ENCODE peak calls at places on chromosomes 11 and 22, in four cellular contexts. One of them, this sample, is unnamed. For H3K79me2, the result is how much of the 10 kb centered on the place peaks cover.

GRCh38 chr11:44946268-44946667 is 4.4 kb downstream of the TP53I11 start:
- DNase-seq in GM23338: no peak
- DNase-seq in K562: no peak
- DNase-seq in SK-N-SH: no peak
- DNase-seq in this sample: no peak

GRCh38 chr11:129728571-129728970 is 87.1 kb upstream of the TMEM45B start:
- DNase-seq in GM23338: no peak
- DNase-seq in K562: no peak
- DNase-seq in SK-N-SH: no peak
- DNase-seq in this sample: no peak

GRCh38 chr22:37018815-37019308 is 385 bp downstream of the TST start:
- DNase-seq in GM23338: peak
- DNase-seq in K562: peak
- DNase-seq in SK-N-SH: peak
- DNase-seq in this sample: no peak

GRCh38 chr11:128251140-128251539 is 336.2 kb downstream of the ETS1 start:
- DNase-seq in GM23338: no peak
- DNase-seq in K562: no peak
- DNase-seq in SK-N-SH: no peak
- DNase-seq in this sample: no peak

GRCh38 chr11:58829736-58830135 is 14.8 kb downstream of the GLYATL2 start:
- DNase-seq in GM23338: no peak
- DNase-seq in K562: no peak
- DNase-seq in SK-N-SH: no peak
- DNase-seq in this sample: no peak

GRCh38 chr11:108780119-108780518 is 115.2 kb downstream of the DDX10 start:
- DNase-seq in GM23338: no peak
- DNase-seq in K562: no peak
- DNase-seq in SK-N-SH: no peak
- DNase-seq in this sample: no peak

GRCh38 chr22:30763815-30764686 is 69.4 kb downstream of the OSBP2 start:
- DNase-seq in GM23338: peak
- DNase-seq in K562: peak
- DNase-seq in SK-N-SH: peak
- DNase-seq in this sample: peak

GRCh38 chr11:34427171-34427805 is 11.4 kb upstream of the CAT start:
- DNase-seq in GM23338: no peak
- DNase-seq in K562: peak
- DNase-seq in SK-N-SH: peak
- DNase-seq in this sample: no peak

GRCh38 chr22:22037740-22038139 is 55.2 kb upstream of the TOP3B start:
- DNase-seq in GM23338: no peak
- DNase-seq in K562: peak
- DNase-seq in SK-N-SH: no peak
- DNase-seq in this sample: no peak

GRCh38 chr22:26656896-26657851 is at the start of gene MIAT:
- DNase-seq in GM23338: peak
- DNase-seq in K562: peak
- DNase-seq in SK-N-SH: peak
- DNase-seq in this sample: no peak

GRCh38 chr22:48705159-48705916 is 1122.3 kb downstream of the BRD1 start:
- DNase-seq in GM23338: no peak
- DNase-seq in K562: no peak
- DNase-seq in SK-N-SH: no peak
- DNase-seq in this sample: no peak

GRCh38 chr11:102666331-102666957 is 39.1 kb downstream of the MMP27 start:
- DNase-seq in GM23338: peak
- DNase-seq in K562: peak
- DNase-seq in SK-N-SH: peak
- DNase-seq in this sample: peak

GRCh38 chr11:92131289-92131890 is 93.2 kb upstream of the FAT3 start:
- DNase-seq in GM23338: no peak
- DNase-seq in K562: no peak
- DNase-seq in SK-N-SH: no peak
- DNase-seq in this sample: no peak

GRCh38 chr11:108343714-108344113 is 120.8 kb downstream of the ATM start:
- DNase-seq in GM23338: no peak
- DNase-seq in K562: no peak
- DNase-seq in SK-N-SH: no peak
- DNase-seq in this sample: no peak

GRCh38 chr22:19636696-19637355 is 77.5 kb upstream of the SEPTIN5 start:
- DNase-seq in GM23338: no peak
- DNase-seq in K562: no peak
- DNase-seq in SK-N-SH: peak
- DNase-seq in this sample: no peak

GRCh38 chr11:64566915-64567882 is 23.8 kb upstream of the SLC22A12 start:
- DNase-seq in GM23338: no peak
- DNase-seq in K562: no peak
- DNase-seq in SK-N-SH: peak
- DNase-seq in this sample: no peak

GRCh38 chr11:31910950-31911576 is 99.9 kb upstream of the PAX6 start:
- DNase-seq in GM23338: no peak
- DNase-seq in K562: no peak
- DNase-seq in SK-N-SH: no peak
- DNase-seq in this sample: no peak

GRCh38 chr11:48041877-48042698 is 61.7 kb downstream of the PTPRJ start:
- DNase-seq in GM23338: no peak
- DNase-seq in K562: no peak
- DNase-seq in SK-N-SH: no peak
- DNase-seq in this sample: no peak

GRCh38 chr11:30282289-30282631 is 40.6 kb upstream of the ARL14EP start:
- DNase-seq in GM23338: peak
- DNase-seq in K562: no peak
- DNase-seq in SK-N-SH: no peak
- DNase-seq in this sample: no peak

GRCh38 chr11:76577199-76577920 is 93.2 kb downstream of the LRRC32 start:
- DNase-seq in GM23338: no peak
- DNase-seq in K562: no peak
- DNase-seq in SK-N-SH: peak
- DNase-seq in this sample: no peak

GRCh38 chr22:48320048-48320655 is 1507.5 kb downstream of the BRD1 start:
- DNase-seq in GM23338: no peak
- DNase-seq in K562: no peak
- DNase-seq in SK-N-SH: no peak
- DNase-seq in this sample: no peak

GRCh38 chr22:37075822-37076433 is 24.4 kb downstream of the KCTD17 start:
- DNase-seq in GM23338: no peak
- DNase-seq in K562: no peak
- DNase-seq in SK-N-SH: no peak
- DNase-seq in this sample: no peak

GRCh38 chr22:48624401-48624800 is 1203.3 kb downstream of the BRD1 start:
- DNase-seq in GM23338: no peak
- DNase-seq in K562: no peak
- DNase-seq in SK-N-SH: no peak
- DNase-seq in this sample: no peak

GRCh38 chr11:14373941-14374646 is 15.1 kb upstream of the RRAS2 start:
- DNase-seq in GM23338: no peak
- DNase-seq in K562: no peak
- DNase-seq in SK-N-SH: no peak
- DNase-seq in this sample: no peak

GRCh38 chr11:8871283-8871775 is 39.7 kb upstream of the AKIP1 start:
- DNase-seq in GM23338: peak
- DNase-seq in K562: no peak
- DNase-seq in SK-N-SH: peak
- DNase-seq in this sample: peak

GRCh38 chr11:94400839-94401772 is at the start of gene GPR83:
- DNase-seq in GM23338: peak
- DNase-seq in K562: no peak
- DNase-seq in SK-N-SH: peak
- DNase-seq in this sample: no peak

GRCh38 chr11:34439521-34440258 is 956 bp downstream of the CAT start:
- DNase-seq in GM23338: no peak
- DNase-seq in K562: peak
- DNase-seq in SK-N-SH: peak
- DNase-seq in this sample: no peak

GRCh38 chr22:27462190-27462589 is 339.4 kb downstream of the MN1 start:
- DNase-seq in GM23338: no peak
- DNase-seq in K562: no peak
- DNase-seq in SK-N-SH: peak
- DNase-seq in this sample: no peak

GRCh38 chr22:37448521-37449150 is 21.4 kb upstream of the ELFN2 start:
- DNase-seq in GM23338: no peak
- DNase-seq in K562: no peak
- DNase-seq in SK-N-SH: no peak
- DNase-seq in this sample: no peak

GRCh38 chr22:49095366-49095765 is 732.3 kb downstream of the BRD1 start:
- DNase-seq in GM23338: no peak
- DNase-seq in K562: no peak
- DNase-seq in SK-N-SH: no peak
- DNase-seq in this sample: no peak

GRCh38 chr22:37498289-37498909 is 12.2 kb upstream of the MFNG start:
- DNase-seq in GM23338: peak
- DNase-seq in K562: peak
- DNase-seq in SK-N-SH: peak
- DNase-seq in this sample: no peak

GRCh38 chr11:123217897-123218296 is 22.8 kb upstream of the CLMP start:
- DNase-seq in GM23338: peak
- DNase-seq in K562: no peak
- DNase-seq in SK-N-SH: no peak
- DNase-seq in this sample: no peak

GRCh38 chr11:114056409-114056808 is 3.1 kb upstream of the ZBTB16 start:
- DNase-seq in GM23338: no peak
- DNase-seq in K562: no peak
- DNase-seq in SK-N-SH: no peak
- DNase-seq in this sample: no peak

GRCh38 chr11:125925247-125925740 is 20.6 kb upstream of the VSIG10L2 start:
- DNase-seq in GM23338: no peak
- DNase-seq in K562: no peak
- DNase-seq in SK-N-SH: no peak
- DNase-seq in this sample: no peak

GRCh38 chr22:16783930-16784354 is 41.3 kb downstream of the XKR3 start:
- DNase-seq in GM23338: peak
- DNase-seq in K562: peak
- DNase-seq in SK-N-SH: peak
- DNase-seq in this sample: peak
- TF ChIP-seq CTCF in GM23338: peak
- TF ChIP-seq CTCF in K562: peak
- TF ChIP-seq CTCF in SK-N-SH: peak
- TF ChIP-seq CTCF in this sample: peak

GRCh38 chr22:23236026-23236425 is 55.7 kb downstream of the BCR start:
- DNase-seq in GM23338: no peak
- DNase-seq in K562: no peak
- DNase-seq in SK-N-SH: no peak
- DNase-seq in this sample: no peak

GRCh38 chr22:23235425-23235824 is 55.1 kb downstream of the BCR start:
- DNase-seq in GM23338: no peak
- DNase-seq in K562: no peak
- DNase-seq in SK-N-SH: no peak
- DNase-seq in this sample: no peak

GRCh38 chr22:23237841-23238240 is 57.5 kb downstream of the BCR start:
- DNase-seq in GM23338: no peak
- DNase-seq in K562: no peak
- DNase-seq in SK-N-SH: no peak
- DNase-seq in this sample: no peak

GRCh38 chr22:23237201-23237798 is 57.0 kb downstream of the BCR start:
- DNase-seq in GM23338: peak
- DNase-seq in K562: peak
- DNase-seq in SK-N-SH: no peak
- DNase-seq in this sample: no peak

GRCh38 chr22:23236440-23237139 is 56.3 kb downstream of the BCR start:
- DNase-seq in GM23338: no peak
- DNase-seq in K562: no peak
- DNase-seq in SK-N-SH: no peak
- DNase-seq in this sample: no peak
- H3K79me2 ChIP-seq in GM23338: half or more
- H3K79me2 ChIP-seq in K562: half or more
- H3K79me2 ChIP-seq in SK-N-SH: half or more
- H3K79me2 ChIP-seq in this sample: half or more

DNA sequence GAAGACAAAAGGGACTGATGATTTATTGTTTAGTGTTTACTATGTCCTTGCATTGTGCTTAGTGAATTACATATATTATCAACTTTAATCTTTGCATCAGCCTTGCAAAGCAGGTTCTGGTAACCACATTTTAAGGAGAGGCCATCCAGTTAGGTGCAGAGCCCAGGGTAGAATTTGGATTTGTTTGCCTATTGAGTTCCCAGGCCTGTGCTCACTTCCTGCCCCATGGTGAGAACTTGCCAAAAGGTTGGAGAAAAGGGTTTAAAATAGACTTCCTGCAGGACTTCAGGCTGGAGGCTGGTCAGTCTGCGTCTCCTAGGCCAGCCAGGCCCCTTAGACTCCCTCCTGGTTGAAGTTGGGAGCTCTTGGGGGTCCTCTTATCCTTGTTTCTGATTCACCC is 72.1 kb downstream of the ATXN10 start:
- DNase-seq in GM23338: no peak
- DNase-seq in K562: no peak
- DNase-seq in SK-N-SH: no peak
- DNase-seq in this sample: no peak
- TF ChIP-seq REST in GM23338: no peak
- TF ChIP-seq REST in K562: no peak
- TF ChIP-seq REST in SK-N-SH: no peak
- TF ChIP-seq REST in this sample: no peak

GRCh38 chr11:67117667-67118058 is 1.4 kb upstream of the KDM2A start:
- DNase-seq in GM23338: peak
- DNase-seq in K562: no peak
- DNase-seq in SK-N-SH: no peak
- DNase-seq in this sample: no peak

GRCh38 chr11:67120456-67120855 is 1.4 kb downstream of the KDM2A start:
- DNase-seq in GM23338: no peak
- DNase-seq in K562: peak
- DNase-seq in SK-N-SH: no peak
- DNase-seq in this sample: no peak

GRCh38 chr11:67119577-67120391 is 721 bp downstream of the KDM2A start:
- DNase-seq in GM23338: peak
- DNase-seq in K562: peak
- DNase-seq in SK-N-SH: peak
- DNase-seq in this sample: no peak

GRCh38 chr11:67118059-67118766 is 850 bp upstream of the KDM2A start:
- DNase-seq in GM23338: peak
- DNase-seq in K562: no peak
- DNase-seq in SK-N-SH: peak
- DNase-seq in this sample: no peak

GRCh38 chr11:67118801-67119576 is at the start of gene KDM2A:
- DNase-seq in GM23338: peak
- DNase-seq in K562: peak
- DNase-seq in SK-N-SH: peak
- DNase-seq in this sample: peak
- TF ChIP-seq CTCF in GM23338: no peak
- TF ChIP-seq CTCF in K562: no peak
- TF ChIP-seq CTCF in SK-N-SH: no peak
- TF ChIP-seq CTCF in this sample: no peak

GRCh38 chr11:75338516-75339218 is 12.8 kb downstream of the ARRB1 start:
- DNase-seq in GM23338: no peak
- DNase-seq in K562: no peak
- DNase-seq in SK-N-SH: peak
- DNase-seq in this sample: no peak
- H3K79me2 ChIP-seq in GM23338: under half
- H3K79me2 ChIP-seq in K562: half or more
- H3K79me2 ChIP-seq in SK-N-SH: under half
- H3K79me2 ChIP-seq in this sample: under half

This sample was measured in HCT116.